ENCODE peak calls at places on chromosomes 12 and 14, in five cellular contexts. L, O, J, Q and U are unnamed samples.
A peak's percentile ranks its signal among the peaks of the same experiment; 100 is the strongest.

GRCh38 chr12:13189254-13189653 is 7.3 kb upstream of the EMP1 start:
- DNase-seq in Q (no peak), J (no peak), O (no peak), L (no peak), U (no peak)

GRCh38 chr12:27178723-27179398 is 65.2 kb upstream of the STK38L start:
- DNase-seq in L (no peak), J (no peak), O (no peak), Q (no peak), U (no peak)

GRCh38 chr14:69288001-69288771 is 28.2 kb downstream of the GALNT16 start:
- DNase-seq in L (no peak), O (peak; percentile 89), Q (no peak), J (no peak), U (no peak)

GRCh38 chr14:50658203-50658602 is 9.9 kb downstream of the SAV1 start:
- DNase-seq in J (no peak), O (no peak), L (no peak), Q (no peak), U (no peak)

GRCh38 chr14:96986701-96987474 is 189.7 kb downstream of the VRK1 start:
- DNase-seq in L (no peak), Q (no peak), O (no peak), J (no peak), U (no peak)

GRCh38 chr14:53174918-53175317 is 21.8 kb upstream of the DDHD1 start:
- DNase-seq in J (no peak), Q (no peak), O (no peak), L (no peak), U (no peak)

GRCh38 chr12:89833337-89834252 is 125.0 kb upstream of the ATP2B1 start:
- DNase-seq in J (no peak), O (no peak), Q (no peak), L (no peak), U (no peak)

GRCh38 chr12:97503073-97503472 is 40.5 kb downstream of the RMST start:
- DNase-seq in Q (no peak), O (no peak), J (no peak), L (no peak), U (no peak)

GRCh38 chr12:49733219-49734017 is 7.9 kb upstream of the TMBIM6 start:
- DNase-seq in J (no peak), L (no peak), O (no peak), Q (no peak), U (no peak)